ENCODE peak calls at places on chromosomes 12 and 14, in seven cellular contexts. T is stimulated activated CD4-positive, alpha-beta T cell treated with anti-CD3 and anti-CD28 coated beads, Interleukin-2, amount 100 ng/mL, for 48 hours; S is lung microvascular endothelial cell; H is T-helper 2 cell; R is activated T-helper 2 cell treated with anti-CD3 and anti-CD28 coated beads, Interferon-gamma antibody, Interleukin-2, Interleukin-4, amounts not matched to agents 10 μg/mL and 5 μg/mL and 100 μg/mL, durations not matched to agents 14 hours and 24 hours and 36 hours; I is mucosa of descending colon; O is brain microvascular endothelial cell. Y is an unnamed sample.
A peak's percentile ranks its signal among the peaks of the same experiment; 100 is the strongest.

GRCh38 chr12:83826112-83826511 is 1086.5 kb downstream of the SLC6A15 start:
- DNase-seq in T (peak; percentile 32), S (no peak), H (no peak), R (no peak), I (no peak), O (peak; percentile 52), Y (peak; percentile 50)

GRCh38 chr14:33534636-33535035 is 416.2 kb downstream of the EGLN3 start:
- DNase-seq in T (no peak), S (no peak), H (no peak), R (no peak), I (no peak), O (peak; percentile 48), Y (no peak)

GRCh38 chr12:25592725-25593495 is 39.8 kb upstream of the LMNTD1 start:
- DNase-seq in T (no peak), S (no peak), H (no peak), R (no peak), I (no peak), O (no peak), Y (no peak)

GRCh38 chr12:32039917-32040575 is 66.6 kb upstream of the BICD1 start:
- DNase-seq in T (no peak), S (no peak), H (no peak), R (no peak), I (no peak), O (no peak), Y (no peak)

GRCh38 chr12:6211421-6211869 is 11.2 kb downstream of the CD9 start:
- DNase-seq in T (no peak), S (no peak), H (no peak), R (no peak), I (no peak), O (peak; percentile 25), Y (peak; percentile 74)

GRCh38 chr12:71938728-71939385 is at the start of gene TPH2:
- DNase-seq in T (peak; percentile 47), S (peak; percentile 79), H (no peak), R (peak; percentile 49), I (no peak), O (peak; percentile 69), Y (peak; percentile 43)

GRCh38 chr14:36556811-36557433 is 25.5 kb downstream of the NKX2-8 start:
- DNase-seq in T (peak; percentile 18), S (peak; percentile 30), H (no peak), R (no peak), I (no peak), O (no peak), Y (no peak)

GRCh38 chr14:31280871-31281220 is 73.3 kb upstream of the HECTD1 start:
- DNase-seq in T (no peak), S (no peak), H (no peak), R (no peak), I (no peak), O (no peak), Y (no peak)

GRCh38 chr12:22641353-22642053 is 16.5 kb downstream of the ETNK1 start:
- DNase-seq in T (no peak), S (no peak), H (no peak), R (no peak), I (no peak), O (no peak), Y (no peak)

GRCh38 chr12:2297658-2298057 is 244.9 kb downstream of the CACNA1C start:
- DNase-seq in T (no peak), S (no peak), H (no peak), R (no peak), I (no peak), O (no peak), Y (no peak)

GRCh38 chr12:115383668-115384067 is 699.7 kb upstream of the TBX3 start:
- DNase-seq in T (no peak), S (no peak), H (no peak), R (no peak), I (no peak), O (peak; percentile 56), Y (no peak)

GRCh38 chr14:34302654-34303053 is 159.4 kb downstream of the SPTSSA start:
- DNase-seq in T (no peak), S (no peak), H (no peak), R (no peak), I (no peak), O (no peak), Y (no peak)

GRCh38 chr12:117034249-117034648 is 65.0 kb downstream of the TESC start:
- DNase-seq in T (no peak), S (no peak), H (no peak), R (no peak), I (no peak), O (no peak), Y (no peak)

GRCh38 chr14:36524874-36525745 is 5.1 kb upstream of the NKX2-1 start:
- DNase-seq in T (no peak), S (peak; percentile 12), H (no peak), R (no peak), I (no peak), O (no peak), Y (no peak)

GRCh38 chr14:23937121-23937692 is 16.4 kb upstream of the DHRS4 start:
- DNase-seq in T (no peak), S (no peak), H (no peak), R (no peak), I (no peak), O (no peak), Y (no peak)

GRCh38 chr14:78340250-78340649 is 170.1 kb downstream of the NRXN3 start:
- DNase-seq in T (no peak), S (no peak), H (no peak), R (no peak), I (no peak), O (no peak), Y (no peak)

GRCh38 chr14:59146484-59146883 is 42.0 kb upstream of the DAAM1 start:
- DNase-seq in T (no peak), S (no peak), H (no peak), R (no peak), I (no peak), O (no peak), Y (no peak)

GRCh38 chr12:15664491-15664890 is 124.7 kb downstream of the EPS8 start:
- DNase-seq in T (no peak), S (no peak), H (no peak), R (no peak), I (no peak), O (no peak), Y (peak; percentile 59)

GRCh38 chr14:71444030-71444822 is 488.0 kb upstream of the RGS6 start:
- DNase-seq in T (no peak), S (no peak), H (no peak), R (no peak), I (no peak), O (no peak), Y (no peak)

GRCh38 chr12:90858261-90858660 is 96.7 kb downstream of the CCER1 start:
- DNase-seq in T (no peak), S (no peak), H (no peak), R (no peak), I (no peak), O (no peak), Y (no peak)

GRCh38 chr12:71125515-71125914 is 32.3 kb downstream of the TSPAN8 start:
- DNase-seq in T (no peak), S (no peak), H (no peak), R (no peak), I (no peak), O (no peak), Y (no peak)

GRCh38 chr14:21109377-21110260 is 8.8 kb downstream of the TMEM253 start:
- DNase-seq in T (no peak), S (no peak), H (no peak), R (no peak), I (no peak), O (no peak), Y (no peak)

GRCh38 chr12:7064516-7064915 is 4.0 kb downstream of the C1S start:
- DNase-seq in T (no peak), S (no peak), H (no peak), R (no peak), I (no peak), O (peak; percentile 4), Y (no peak)

GRCh38 chr12:105547786-105548185 is 217.3 kb downstream of the C12orf75 start:
- DNase-seq in T (no peak), S (no peak), H (no peak), R (no peak), I (no peak), O (no peak), Y (no peak)

GRCh38 chr12:128820723-128821432 is 2.9 kb downstream of the SLC15A4 start:
- DNase-seq in T (no peak), S (no peak), H (no peak), R (no peak), I (peak; percentile 66), O (no peak), Y (no peak)

GRCh38 chr14:90556050-90556477 is 159.2 kb downstream of the CALM1 start:
- DNase-seq in T (no peak), S (no peak), H (no peak), R (no peak), I (no peak), O (no peak), Y (no peak)

GRCh38 chr12:125579916-125580315 is 514.7 kb downstream of the AACS start:
- DNase-seq in T (no peak), S (no peak), H (no peak), R (no peak), I (no peak), O (no peak), Y (no peak)

GRCh38 chr12:76820888-76821482 is 57.1 kb downstream of the ZDHHC17 start:
- DNase-seq in T (no peak), S (peak; percentile 36), H (no peak), R (no peak), I (no peak), O (peak; percentile 42), Y (peak; percentile 26)

GRCh38 chr12:52806821-52807543 is 6.9 kb downstream of the KRT4 start:
- DNase-seq in T (no peak), S (no peak), H (no peak), R (no peak), I (no peak), O (no peak), Y (no peak)

GRCh38 chr14:39310071-39310470 is 76.4 kb downstream of the MIA2 start:
- DNase-seq in T (no peak), S (no peak), H (no peak), R (no peak), I (no peak), O (no peak), Y (no peak)

GRCh38 chr12:19048943-19049342 is 80.6 kb upstream of the PLEKHA5 start:
- DNase-seq in T (no peak), S (peak; percentile 19), H (peak; percentile 38), R (no peak), I (no peak), O (peak; percentile 19), Y (no peak)